ENCODE peak calls at places on chromosomes 3 and 15, in nine cellular contexts. E is GM13977; V is CD8-positive, alpha-beta T cell; J is tibial artery; G is astrocyte of the spinal cord; C is pancreas; A is esophagus squamous epithelium; L is astrocyte; Y is nephron progenitor cell. P is an unnamed sample.
A peak's percentile ranks its signal among the peaks of the same experiment; 100 is the strongest.

GRCh38 chr3:146605106-146605505 is at the start of gene PLSCR5:
- DNase-seq in V (no peak), E (no peak), G (no peak), C (no peak), J (no peak), A (no peak), L (no peak), Y (no peak), P (no peak)

GRCh38 chr15:80265021-80265420 is 13.0 kb upstream of the CTXND1 start:
- DNase-seq in E (no peak), C (no peak), Y (no peak), J (no peak), L (no peak), A (no peak), V (no peak), G (no peak), P (no peak)

GRCh38 chr3:192607798-192608197 is 119.5 kb downstream of the FGF12 start:
- DNase-seq in E (no peak), G (no peak), V (no peak), L (no peak), J (no peak), Y (no peak), C (no peak), A (no peak), P (no peak)

GRCh38 chr3:131501949-131502348 is 822 bp downstream of the MRPL3 start:
- DNase-seq in Y (no peak), A (no peak), L (no peak), C (no peak), G (no peak), V (no peak), E (peak; percentile 23), J (no peak), P (no peak)

GRCh38 chr15:43872416-43873020 is 45.7 kb downstream of the WDR76 start:
- DNase-seq in V (no peak), L (peak; percentile 60), J (no peak), Y (peak; percentile 63), C (peak; percentile 25), E (peak; percentile 40), G (peak; percentile 79), A (no peak), P (no peak)

GRCh38 chr3:180918542-180918941 is 6.1 kb downstream of the FXR1 start:
- DNase-seq in G (no peak), L (no peak), C (no peak), A (no peak), J (no peak), V (no peak), E (no peak), Y (no peak), P (no peak)

GRCh38 chr15:61764141-61764540 is 296.1 kb downstream of the VPS13C start:
- DNase-seq in C (no peak), E (no peak), A (no peak), L (no peak), V (no peak), Y (no peak), J (no peak), G (no peak), P (no peak)

GRCh38 chr3:141148169-141148568 is 83.5 kb upstream of the PXYLP1 start:
- DNase-seq in C (no peak), L (no peak), J (no peak), V (no peak), G (no peak), A (no peak), Y (no peak), E (no peak), P (no peak)

GRCh38 chr3:55490194-55490913 is 3.2 kb upstream of the WNT5A start:
- DNase-seq in A (no peak), C (no peak), G (peak; percentile 30), E (no peak), J (no peak), V (no peak), Y (no peak), L (no peak), P (no peak)

GRCh38 chr3:171640520-171641412 is 169.5 kb downstream of the PLD1 start:
- DNase-seq in J (no peak), E (no peak), A (no peak), C (no peak), V (no peak), Y (peak; percentile 19), G (peak; percentile 37), L (peak; percentile 63), P (no peak)
- TF ChIP-seq CTCF in J (no peak), E (no peak), A (no peak), C (no peak), V (no peak), Y (no peak), G (peak; percentile 31), L (peak; percentile 19), P (no peak)

GRCh38 chr3:133931084-133931483 is 35.4 kb upstream of the RAB6B start:
- DNase-seq in L (no peak), J (no peak), E (no peak), Y (no peak), C (no peak), G (no peak), V (no peak), A (no peak), P (no peak)

GRCh38 chr3:133932009-133932408 is 36.3 kb upstream of the RAB6B start:
- DNase-seq in G (no peak), A (no peak), C (no peak), L (no peak), E (no peak), J (no peak), Y (no peak), V (no peak), P (no peak)

GRCh38 chr3:133928903-133929607 is 33.4 kb upstream of the RAB6B start:
- DNase-seq in Y (no peak), C (no peak), J (no peak), L (no peak), G (no peak), E (no peak), V (no peak), A (no peak), P (no peak)

GRCh38 chr3:133928136-133928893 is 32.6 kb upstream of the RAB6B start:
- DNase-seq in V (no peak), G (no peak), E (peak; percentile 45), J (no peak), A (no peak), Y (no peak), C (no peak), L (no peak), P (no peak)

GRCh38 chr3:133930341-133930933 is 34.8 kb upstream of the RAB6B start:
- DNase-seq in C (no peak), Y (no peak), E (peak; percentile 61), L (peak; percentile 57), A (no peak), V (no peak), J (no peak), G (peak; percentile 82), P (peak; percentile 52)
- TF ChIP-seq CTCF in C (peak; percentile 34), Y (peak; percentile 68), E (peak; percentile 54), L (peak; percentile 87), A (peak; percentile 62), V (no peak), J (peak; percentile 34), G (peak; percentile 81), P (peak; percentile 26)

GRCh38 chr15:40040293-40040635 is 1.3 kb upstream of the SRP14 start:
- DNase-seq in J (no peak), V (no peak), G (no peak), L (no peak), Y (no peak), E (no peak), C (no peak), A (no peak), P (no peak)
- TF ChIP-seq CTCF in J (no peak), V (no peak), G (no peak), L (no peak), Y (no peak), E (no peak), C (no peak), A (no peak), P (no peak)

GRCh38 chr15:35963316-35963715 is 417.4 kb upstream of the DPH6 start:
- DNase-seq in C (no peak), A (no peak), G (no peak), L (no peak), V (no peak), J (no peak), Y (no peak), E (no peak), P (no peak)
- TF ChIP-seq CTCF in C (no peak), A (no peak), G (no peak), L (no peak), V (no peak), J (no peak), Y (no peak), E (no peak), P (no peak)

DNA sequence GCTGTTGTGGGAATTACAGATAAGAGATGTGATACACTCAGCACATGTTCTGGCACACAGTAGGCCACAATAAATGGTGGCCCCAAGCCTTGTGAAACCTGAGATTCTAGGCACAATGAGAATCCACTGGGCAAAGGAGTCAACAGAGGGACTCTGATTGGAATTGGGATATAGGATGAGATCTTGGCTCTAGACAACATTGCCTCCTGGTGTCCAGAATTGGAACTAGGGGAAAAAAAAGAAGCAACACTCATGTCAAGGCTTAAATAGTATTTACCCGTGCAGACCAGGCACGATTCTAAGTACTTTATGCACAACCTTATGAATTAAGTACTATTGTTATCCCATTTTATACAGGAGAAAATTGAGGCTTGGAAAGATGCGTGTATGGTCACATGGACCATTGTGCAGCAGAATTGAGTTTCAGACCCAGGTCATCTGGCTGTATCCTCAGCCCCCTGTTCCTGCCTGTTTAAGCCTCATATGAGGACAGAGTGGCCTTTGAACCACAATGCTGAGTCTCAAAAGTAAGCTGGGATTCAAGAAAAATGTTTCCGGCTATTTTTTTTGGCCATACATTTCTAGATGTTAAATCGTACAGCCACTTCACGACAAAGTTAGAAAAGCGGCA is 124.8 kb downstream of the SV2B start:
- DNase-seq in G (peak; percentile 15), E (peak; percentile 50), J (no peak), A (no peak), V (no peak), Y (peak; percentile 31), L (peak; percentile 2), C (no peak), P (peak; percentile 59)
- TF ChIP-seq CTCF in G (peak; percentile 63), E (peak; percentile 78), J (peak; percentile 43), A (peak; percentile 73), V (peak; percentile 33), Y (peak; percentile 91), L (peak; percentile 66), C (peak; percentile 64), P (peak; percentile 30)

P was measured in GM20000.